ENCODE peak calls at places on chromosome 1, in ten cellular contexts. X, C, S, A, B, W, Z, D, R and Q are unnamed samples.

GRCh38 chr1:178238722-178239510 is 145.0 kb downstream of the RASAL2 start:
- DNase-seq in X (no peak), W (no peak), A (peak; percentile 97), B (no peak), Z (no peak), C (peak; percentile 82), D (no peak), S (no peak), R (no peak), Q (peak; percentile 99)

GRCh38 chr1:178397678-178398077 is 99.1 kb downstream of the CLEC20A start:
- DNase-seq in S (no peak), A (peak; percentile 19), R (no peak), W (no peak), Z (no peak), X (no peak), C (no peak), D (no peak), B (no peak), Q (no peak)

GRCh38 chr1:11882814-11883538 is 24.2 kb upstream of the NPPB start:
- DNase-seq in W (no peak), D (peak; percentile 99), A (no peak), C (no peak), Z (peak; percentile 69), R (no peak), B (no peak), X (peak; percentile 69), S (no peak), Q (no peak)

GRCh38 chr1:231601775-231602674 is 24.6 kb upstream of the DISC1 start:
- DNase-seq in A (no peak), Z (no peak), R (no peak), C (no peak), S (no peak), D (no peak), W (no peak), X (no peak), B (no peak), Q (no peak)

GRCh38 chr1:193417420-193417819 is 231.0 kb upstream of the B3GALT2 start:
- DNase-seq in W (no peak), B (no peak), X (no peak), D (no peak), C (no peak), Z (no peak), A (no peak), R (no peak), S (no peak), Q (no peak)

GRCh38 chr1:194227157-194227556 is 1040.7 kb upstream of the B3GALT2 start:
- DNase-seq in X (no peak), C (no peak), S (no peak), W (no peak), D (no peak), R (no peak), Z (no peak), A (peak; percentile 2), B (no peak), Q (peak; percentile 0)

GRCh38 chr1:205528887-205529825 is 24.7 kb downstream of the CDK18 start:
- DNase-seq in R (peak; percentile 91), Z (peak; percentile 85), S (peak; percentile 82), A (peak; percentile 55), X (peak; percentile 84), C (peak; percentile 29), B (no peak), W (peak; percentile 71), D (peak; percentile 88), Q (no peak)

GRCh38 chr1:73065585-73065984 is 783.2 kb upstream of the NEGR1 start:
- DNase-seq in S (no peak), X (no peak), A (no peak), B (no peak), Z (no peak), C (no peak), W (no peak), D (peak; percentile 7), R (no peak), Q (no peak)

GRCh38 chr1:151946366-151946764 is 37.1 kb upstream of the THEM4 start:
- DNase-seq in W (no peak), Z (no peak), X (no peak), R (no peak), D (no peak), B (no peak), C (no peak), A (no peak), S (no peak), Q (no peak)

GRCh38 chr1:220552672-220553258 is 24.8 kb downstream of the MARK1 start:
- DNase-seq in C (no peak), W (no peak), B (no peak), X (no peak), R (no peak), D (no peak), A (no peak), Z (no peak), S (no peak), Q (no peak)

GRCh38 chr1:61641578-61642336 is 83.2 kb downstream of the TM2D1 start:
- DNase-seq in A (peak; percentile 58), X (peak; percentile 83), C (peak; percentile 0), S (peak; percentile 82), W (peak; percentile 86), B (no peak), Z (peak; percentile 69), R (peak; percentile 80), D (peak; percentile 62), Q (no peak)

GRCh38 chr1:35924838-35925237 is 6.1 kb upstream of the AGO3 start:
- DNase-seq in C (no peak), Z (no peak), B (no peak), W (no peak), D (no peak), X (no peak), A (no peak), R (no peak), S (no peak), Q (no peak)

GRCh38 chr1:173914366-173914871 is 2.7 kb downstream of the SERPINC1 start:
- DNase-seq in S (no peak), D (peak; percentile 28), X (no peak), C (no peak), W (no peak), Z (peak; percentile 28), B (no peak), A (no peak), R (no peak), Q (no peak)

GRCh38 chr1:246617156-246617555 is 50.9 kb downstream of the CNST start:
- DNase-seq in C (no peak), B (no peak), Z (no peak), D (no peak), X (no peak), R (no peak), S (no peak), W (no peak), A (no peak), Q (no peak)
- TF ChIP-seq CTCF in C (no peak), B (no peak), Z (no peak), D (no peak), X (no peak), R (no peak), S (no peak), W (no peak), A (no peak), Q (no peak)

GRCh38 chr1:248144513-248145198 is at the start of gene OR2M5:
- DNase-seq in X (no peak), A (no peak), Z (no peak), W (no peak), D (no peak), S (no peak), C (no peak), R (no peak), B (no peak), Q (no peak)

GRCh38 chr1:248140846-248141245 is 4.1 kb upstream of the OR2M5 start:
- DNase-seq in R (no peak), Z (no peak), A (no peak), D (no peak), X (no peak), B (no peak), S (no peak), W (no peak), C (no peak), Q (no peak)

DNA sequence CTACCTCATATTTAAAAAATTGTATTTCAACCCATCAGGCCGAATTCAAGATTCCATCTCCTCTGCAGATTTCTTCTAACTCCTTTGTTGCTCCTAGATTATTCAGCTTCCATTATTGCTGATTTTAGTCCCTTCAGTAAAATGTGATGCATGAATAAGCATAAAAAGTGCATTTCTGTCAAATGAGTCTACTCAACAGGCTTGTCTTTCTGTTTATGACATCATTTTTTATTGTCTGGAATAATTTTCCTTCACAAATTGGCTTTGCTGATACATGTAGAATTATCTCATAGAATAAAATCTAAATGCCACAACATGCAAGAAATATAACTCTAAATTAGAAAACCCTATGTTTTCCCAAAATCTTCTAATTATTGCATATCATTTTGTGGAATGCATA is 1.6 kb upstream of the OR2M5 start:
- DNase-seq in D (no peak), S (no peak), C (no peak), W (no peak), X (no peak), R (no peak), Z (no peak), B (no peak), A (no peak), Q (no peak)
- H3K4me3 ChIP-seq in D (no peak overlapping the region), S (no peak overlapping the region), C (no peak overlapping the region), W (no peak overlapping the region), X (no peak overlapping the region), R (no peak overlapping the region), Z (no peak overlapping the region), B (no peak overlapping the region), A (no peak overlapping the region), Q (no peak overlapping the region)

DNA sequence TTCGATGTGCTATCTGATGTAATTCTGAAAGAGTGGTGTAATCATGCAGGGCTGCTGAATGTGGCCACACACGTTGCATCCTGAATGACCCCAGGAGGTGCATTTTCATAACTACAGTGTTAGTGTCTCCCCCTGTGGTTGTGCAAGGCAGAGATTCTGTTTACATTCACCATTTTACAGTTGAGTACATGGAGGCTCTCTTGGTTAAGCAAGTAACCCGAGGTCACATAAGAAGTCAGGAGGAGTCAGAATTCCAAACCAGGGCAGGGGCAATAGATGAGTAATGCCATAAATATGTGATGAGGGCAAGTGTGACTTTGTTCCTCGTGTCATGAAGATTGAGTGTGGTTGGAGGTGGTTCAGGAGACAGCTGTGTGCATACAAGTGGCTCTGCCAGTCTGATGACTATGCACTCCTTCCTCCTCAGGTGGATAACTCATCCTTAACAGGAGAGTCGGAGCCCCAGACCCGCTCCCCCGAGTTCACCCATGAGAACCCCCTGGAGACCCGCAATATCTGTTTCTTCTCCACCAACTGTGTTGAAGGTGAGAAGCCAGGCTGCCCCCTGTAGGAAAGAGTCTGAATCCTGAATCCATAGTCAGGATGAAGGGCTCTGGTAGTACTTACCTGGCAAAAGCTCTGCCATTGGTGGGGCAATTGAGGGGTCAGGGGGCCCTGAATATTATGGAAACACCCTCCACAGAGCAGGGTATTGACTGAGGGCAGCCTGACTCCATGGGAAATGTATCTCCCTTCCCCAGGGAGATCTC is 9.3 kb downstream of the ATP1A2 start:
- DNase-seq in S (no peak), A (peak; percentile 76), Z (no peak), B (no peak), W (no peak), X (no peak), D (no peak), R (no peak), C (peak; percentile 76), Q (peak; percentile 95)
- TF ChIP-seq CTCF in S (no peak), A (peak; percentile 35), Z (no peak), B (no peak), W (no peak), X (no peak), D (no peak), R (no peak), C (peak; percentile 51), Q (peak; percentile 42)

DNA sequence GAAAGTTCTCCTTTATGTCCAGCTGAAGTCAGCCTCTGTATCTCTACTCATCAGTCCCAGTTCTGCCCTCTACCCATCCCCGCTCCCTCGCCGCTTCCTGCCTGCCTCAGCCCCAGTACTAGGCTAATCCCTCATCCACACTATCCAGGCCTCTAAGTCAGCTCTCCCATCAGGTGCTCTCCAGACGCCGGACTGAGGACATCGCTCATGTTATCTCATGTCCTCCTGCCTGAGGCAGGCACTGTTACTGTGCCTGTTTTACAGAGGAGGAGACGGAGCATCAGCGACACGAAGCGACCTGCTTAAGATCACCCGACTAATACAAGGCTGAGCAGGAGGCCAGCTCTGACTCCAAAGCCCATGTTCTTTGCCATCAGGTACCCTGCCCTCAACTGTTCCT is 57.3 kb upstream of the RUNX3 start:
- DNase-seq in X (no peak), W (no peak), R (no peak), D (no peak), S (no peak), Z (no peak), C (no peak), B (no peak), A (no peak), Q (no peak)
- H3K4me3 ChIP-seq in X (no peak overlapping the region), W (no peak overlapping the region), R (no peak overlapping the region), D (no peak overlapping the region), S (no peak overlapping the region), Z (no peak overlapping the region), C (no peak overlapping the region), B (no peak overlapping the region), A (no peak overlapping the region), Q (no peak overlapping the region)